ENCODE peak calls at places on chromosomes 6 and 20, in nine cellular contexts. X is spleen, G is WTC11, S is psoas muscle, I is Peyer's patch, F is fibroblast of mammary gland, C is AG10803, J is epithelial cell of proximal tubule, A is PC-9. V is an unnamed sample.

GRCh38 chr6:169048185-169048584 is 205.5 kb downstream of the THBS2 start:
- DNase-seq in X (no peak), G (no peak), S (no peak), I (no peak), F (no peak), C (no peak), J (no peak), A (no peak), V (no peak)

GRCh38 chr20:6265204-6265904 is 142.5 kb upstream of the FERMT1 start:
- DNase-seq in X (no peak), G (no peak), S (no peak), I (no peak), F (peak), C (peak), J (peak), A (no peak), V (peak)

GRCh38 chr6:132007474-132008190 is 56.5 kb upstream of the CCN2 start:
- DNase-seq in X (no peak), G (no peak), S (no peak), I (no peak), F (peak), C (peak), J (no peak), A (no peak), V (peak)

GRCh38 chr6:134307074-134307473 is 10.8 kb downstream of the SGK1 start:
- DNase-seq in X (no peak), G (no peak), S (no peak), I (no peak), F (no peak), C (no peak), J (no peak), A (no peak), V (no peak)

GRCh38 chr20:23050847-23051627 is 1.6 kb upstream of the THBD start:
- DNase-seq in X (peak), G (peak), S (peak), I (no peak), F (peak), C (peak), J (peak), A (peak), V (peak)

GRCh38 chr6:45772886-45773285 is 242.8 kb downstream of the CLIC5 start:
- DNase-seq in X (no peak), G (no peak), S (no peak), I (no peak), F (no peak), C (no peak), J (no peak), A (no peak), V (no peak)

GRCh38 chr6:62445521-62445920 is 159.5 kb upstream of the KHDRBS2 start:
- DNase-seq in X (peak), G (no peak), S (no peak), I (no peak), F (no peak), C (no peak), J (no peak), A (no peak), V (no peak)

GRCh38 chr6:16244869-16245451 is 6.6 kb downstream of the GMPR start:
- DNase-seq in X (no peak), G (no peak), S (no peak), I (no peak), F (no peak), C (no peak), J (no peak), A (no peak), V (no peak)

GRCh38 chr6:26556263-26557070 is 18.3 kb downstream of the HMGN4 start:
- DNase-seq in X (no peak), G (peak), S (peak), I (no peak), F (peak), C (peak), J (no peak), A (peak), V (peak)

GRCh38 chr20:43916875-43917371 is 2.3 kb downstream of the TOX2 start:
- DNase-seq in X (no peak), G (no peak), S (no peak), I (no peak), F (peak), C (no peak), J (no peak), A (no peak), V (peak)

GRCh38 chr6:87391334-87391733 is 16.4 kb upstream of the CFAP206 start:
- DNase-seq in X (no peak), G (peak), S (no peak), I (no peak), F (peak), C (peak), J (peak), A (peak), V (peak)

GRCh38 chr20:44089987-44090674 is 96.9 kb downstream of the JPH2 start:
- DNase-seq in X (no peak), G (no peak), S (no peak), I (no peak), F (peak), C (peak), J (no peak), A (no peak), V (peak)

GRCh38 chr6:137043710-137044365 is 927 bp downstream of the IL20RA start:
- DNase-seq in X (no peak), G (peak), S (peak), I (no peak), F (peak), C (peak), J (peak), A (peak), V (no peak)

GRCh38 chr6:152206072-152206818 is 398.8 kb downstream of the ESR1 start:
- DNase-seq in X (no peak), G (peak), S (peak), I (no peak), F (peak), C (peak), J (no peak), A (no peak), V (peak)

GRCh38 chr6:6810727-6811126 is 222.2 kb downstream of the LY86 start:
- DNase-seq in X (no peak), G (no peak), S (no peak), I (peak), F (no peak), C (no peak), J (no peak), A (no peak), V (no peak)

GRCh38 chr6:85479221-85479620 is 29.3 kb downstream of the NT5E start:
- DNase-seq in X (no peak), G (no peak), S (no peak), I (no peak), F (no peak), C (peak), J (no peak), A (no peak), V (peak)

GRCh38 chr20:62735331-62735821 is 26.7 kb downstream of the NTSR1 start:
- DNase-seq in X (no peak), G (no peak), S (no peak), I (no peak), F (no peak), C (no peak), J (no peak), A (no peak), V (peak)

GRCh38 chr20:1934578-1935573 is 39.7 kb downstream of the SIRPA start:
- DNase-seq in X (no peak), G (no peak), S (peak), I (no peak), F (peak), C (peak), J (no peak), A (no peak), V (peak)

GRCh38 chr6:167113935-167114910 is 8.7 kb upstream of the CCR6 start:
- DNase-seq in X (peak), G (no peak), S (no peak), I (peak), F (no peak), C (no peak), J (no peak), A (no peak), V (no peak)

GRCh38 chr6:43509142-43509983 is 783 bp downstream of the LRRC73 start:
- DNase-seq in X (no peak), G (peak), S (no peak), I (no peak), F (no peak), C (no peak), J (no peak), A (no peak), V (no peak)

GRCh38 chr20:57393321-57394086 is 2.3 kb downstream of the RBM38 start:
- DNase-seq in X (peak), G (no peak), S (peak), I (no peak), F (no peak), C (no peak), J (no peak), A (peak), V (no peak)

GRCh38 chr20:32473231-32474008 is 111.7 kb downstream of the NOL4L start:
- DNase-seq in X (no peak), G (no peak), S (no peak), I (no peak), F (no peak), C (no peak), J (no peak), A (no peak), V (no peak)

GRCh38 chr20:57316795-57317201 is 12.8 kb upstream of the SPO11 start:
- DNase-seq in X (no peak), G (no peak), S (no peak), I (no peak), F (no peak), C (no peak), J (no peak), A (no peak), V (no peak)

GRCh38 chr6:13187692-13188091 is 140.6 kb downstream of the TBC1D7 start:
- DNase-seq in X (no peak), G (no peak), S (no peak), I (no peak), F (no peak), C (no peak), J (no peak), A (no peak), V (no peak)

GRCh38 chr20:57609086-57609841 is 11.0 kb downstream of the ZBP1 start:
- DNase-seq in X (peak), G (no peak), S (no peak), I (peak), F (no peak), C (no peak), J (no peak), A (no peak), V (no peak)

GRCh38 chr6:81741689-81742088 is 10.8 kb downstream of the TENT5A start:
- DNase-seq in X (no peak), G (no peak), S (no peak), I (no peak), F (no peak), C (no peak), J (no peak), A (no peak), V (no peak)

GRCh38 chr6:36666726-36667591 is 11.6 kb upstream of the CDKN1A start:
- DNase-seq in X (peak), G (peak), S (peak), I (peak), F (peak), C (peak), J (peak), A (peak), V (peak)

DNA sequence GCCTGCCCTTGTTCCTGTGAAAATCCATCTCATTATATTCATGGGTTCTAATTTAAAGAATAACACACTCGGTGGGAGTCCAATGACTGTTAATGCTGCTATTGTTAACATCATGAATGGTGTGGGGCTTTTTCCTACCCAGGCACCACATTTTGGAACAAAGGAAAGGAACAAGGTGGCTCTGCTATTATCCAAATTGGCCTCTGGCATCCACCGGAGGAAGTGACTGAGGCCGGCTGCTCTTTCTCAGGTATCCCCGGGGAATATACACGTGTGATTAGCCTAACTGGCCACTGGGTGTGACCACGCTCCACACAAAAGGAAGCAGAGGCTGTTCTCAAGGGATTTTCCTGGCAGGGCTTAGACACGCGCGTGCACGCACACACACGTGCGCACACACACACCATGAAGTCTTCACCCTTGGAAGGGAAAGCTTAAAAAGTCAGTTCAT is 601.2 kb upstream of the ARID1B start:
- DNase-seq in X (no peak), G (peak), S (peak), I (no peak), F (no peak), C (no peak), J (no peak), A (no peak), V (no peak)
- TF ChIP-seq CTCF in X (no peak), G (no peak), S (no peak), I (no peak), F (no peak), C (no peak), J (peak), A (peak), V (no peak)

GRCh38 chr20:60304026-60304590 is 345.9 kb downstream of the CDH26 start:
- DNase-seq in X (no peak), G (no peak), S (no peak), I (no peak), F (no peak), C (no peak), J (no peak), A (no peak), V (no peak)
- TF ChIP-seq CTCF in X (no peak), G (no peak), S (no peak), I (no peak), F (no peak), C (no peak), J (no peak), A (no peak), V (no peak)

GRCh38 chr6:33779305-33779704 is 9.6 kb downstream of the LEMD2 start:
- DNase-seq in X (no peak), G (no peak), S (no peak), I (no peak), F (no peak), C (no peak), J (no peak), A (no peak), V (no peak)
- TF ChIP-seq CTCF in X (no peak), G (no peak), S (no peak), I (no peak), F (no peak), C (peak), J (peak), A (no peak), V (no peak)

DNA sequence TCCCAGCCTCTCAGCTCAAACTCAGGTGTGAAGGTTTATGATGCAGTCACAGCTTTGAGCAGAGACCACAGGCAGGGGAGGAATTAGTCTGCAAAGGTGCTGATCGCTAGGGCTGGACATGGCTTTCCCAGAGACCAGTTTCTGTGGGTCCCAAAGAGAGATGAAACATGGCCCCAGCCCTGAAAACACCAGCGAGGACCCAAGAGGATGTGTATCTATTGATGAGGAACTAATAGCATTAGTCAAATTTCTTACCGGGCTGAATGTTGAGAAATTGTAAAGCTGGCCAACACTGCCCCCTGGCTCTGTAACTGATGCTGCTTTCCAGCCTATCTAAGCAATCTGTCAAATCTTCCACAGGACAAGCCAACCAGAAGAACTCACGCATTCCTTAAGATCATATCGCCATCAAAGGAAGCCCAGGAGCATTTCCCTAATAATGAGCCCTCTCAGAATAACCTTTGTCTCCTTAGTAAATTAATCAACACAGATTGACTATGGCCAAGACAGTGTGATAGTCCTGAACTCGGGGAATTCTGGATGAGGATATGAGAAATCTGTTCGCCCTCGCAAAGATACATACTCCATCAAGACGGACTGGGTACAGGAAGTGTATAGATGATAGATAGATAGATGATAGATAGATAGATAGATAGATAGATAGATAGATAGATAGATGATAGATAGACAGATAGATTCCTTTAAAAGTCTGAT is 7.8 kb upstream of the ACSS1 start:
- DNase-seq in X (peak), G (peak), S (peak), I (peak), F (peak), C (peak), J (no peak), A (peak), V (peak)
- TF ChIP-seq CTCF in X (peak), G (peak), S (peak), I (peak), F (peak), C (peak), J (peak), A (peak), V (peak)

GRCh38 chr20:53677447-53678314 is 84.0 kb upstream of the ZNF217 start:
- DNase-seq in X (no peak), G (peak), S (no peak), I (no peak), F (no peak), C (peak), J (no peak), A (no peak), V (no peak)
- TF ChIP-seq CTCF in X (no peak), G (no peak), S (no peak), I (no peak), F (no peak), C (no peak), J (no peak), A (no peak), V (no peak)

DNA sequence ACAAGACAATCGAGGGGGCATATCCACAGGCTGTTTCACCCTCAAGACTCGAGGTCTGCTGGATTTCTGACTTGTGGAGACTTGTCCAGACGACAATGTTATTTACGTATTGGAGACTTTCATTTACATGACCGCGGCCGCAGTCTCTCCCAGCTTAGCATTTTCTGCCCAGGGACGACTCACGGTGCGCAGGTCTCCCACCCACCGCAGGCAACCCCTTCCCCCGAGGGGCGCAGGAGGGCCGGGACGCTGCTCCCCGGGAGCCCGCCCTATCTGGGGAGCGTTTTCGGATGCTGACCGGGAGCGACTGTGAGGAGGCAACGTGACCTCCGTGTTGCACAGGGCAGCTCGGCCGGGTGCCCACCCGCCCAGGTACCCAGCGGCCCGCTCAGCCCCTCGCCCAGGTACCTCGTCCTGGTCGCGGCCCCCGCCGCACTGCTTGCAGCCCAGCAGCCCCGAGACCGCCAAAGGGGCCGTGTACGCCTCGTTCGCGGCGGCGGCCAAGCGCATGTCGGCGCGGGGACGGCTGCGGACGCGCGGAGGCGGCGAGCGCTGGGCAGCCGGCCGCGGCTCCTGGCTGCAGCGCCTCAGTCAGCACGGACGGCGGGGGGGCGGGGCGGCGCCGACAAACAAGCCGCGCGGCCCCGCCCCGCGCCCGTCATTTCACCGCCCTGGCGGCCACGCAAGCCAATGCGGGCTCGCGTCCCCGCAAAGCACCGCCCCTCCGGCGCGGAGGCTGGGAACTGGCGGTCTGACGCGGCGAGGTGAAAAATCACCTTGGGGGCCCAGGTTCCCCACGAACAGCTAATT is 85.5 kb downstream of the SESN1 start:
- DNase-seq in X (peak), G (peak), S (peak), I (peak), F (peak), C (peak), J (no peak), A (peak), V (peak)
- TF ChIP-seq CTCF in X (peak), G (no peak), S (peak), I (peak), F (no peak), C (no peak), J (no peak), A (no peak), V (peak)